ENCODE peak calls at places on chromosome 16, in six cellular contexts. P is neuronal stem cell, I is mesenchymal stem cell, H is IMR-90, R is H9, G is H1. L is an unnamed sample. For H3K4me1, the result is how much of the 10 kb centered on the place peaks cover.

GRCh38 chr16:64196444-64196843 is 925.4 kb downstream of the CDH11 start:
- DNase-seq in I (peak), R (no peak), G (no peak), P (no peak), H (peak), L (no peak)

GRCh38 chr16:75497558-75497957 is 2.3 kb upstream of the CHST6 start:
- DNase-seq in P (no peak), G (no peak), I (no peak), H (no peak), R (no peak), L (no peak)

GRCh38 chr16:10598157-10598556 is 17.8 kb upstream of the EMP2 start:
- DNase-seq in H (no peak), P (no peak), R (no peak), G (no peak), I (no peak), L (no peak)

GRCh38 chr16:64380751-64381150 is 741.1 kb downstream of the CDH11 start:
- DNase-seq in H (no peak), I (no peak), G (no peak), R (peak), P (no peak), L (peak)

GRCh38 chr16:78444-79145 is 570 bp downstream of the MPG start:
- DNase-seq in P (no peak), H (peak), R (no peak), G (no peak), I (peak), L (no peak)

GRCh38 chr16:89155184-89155679 is 16.3 kb upstream of the CDH15 start:
- DNase-seq in R (no peak), P (no peak), H (peak), G (no peak), I (peak), L (no peak)

GRCh38 chr16:11133344-11133921 is 122.6 kb downstream of the SOCS1 start:
- DNase-seq in H (peak), R (peak), G (no peak), I (peak), P (no peak), L (peak)

GRCh38 chr16:66525396-66526180 is 24.3 kb downstream of the TK2 start:
- DNase-seq in R (no peak), P (no peak), G (no peak), I (peak), H (no peak), L (no peak)

GRCh38 chr16:17921357-17921978 is 415.1 kb downstream of the NPIPA8 start:
- DNase-seq in H (no peak), G (peak), I (no peak), R (peak), P (no peak), L (peak)

GRCh38 chr16:50841081-50841886 is 99.4 kb downstream of the CYLD start:
- DNase-seq in P (no peak), H (no peak), R (peak), G (peak), I (no peak), L (peak)

GRCh38 chr16:17431904-17432625 is 38.7 kb downstream of the XYLT1 start:
- DNase-seq in H (no peak), R (no peak), I (no peak), G (no peak), P (no peak), L (no peak)

GRCh38 chr16:23608194-23608593 is 12.1 kb upstream of the NDUFAB1 start:
- DNase-seq in P (no peak), G (no peak), H (peak), I (peak), R (no peak), L (no peak)

GRCh38 chr16:89720520-89720858 is 209 bp downstream of the VPS9D1 start:
- DNase-seq in R (peak), G (peak), H (no peak), I (peak), P (peak), L (peak)

GRCh38 chr16:50611332-50611934 is 63.2 kb downstream of the NKD1 start:
- DNase-seq in P (no peak), H (peak), R (no peak), G (no peak), I (peak), L (peak)

GRCh38 chr16:66547101-66547989 is 2.6 kb downstream of the TK2 start:
- DNase-seq in H (no peak), I (no peak), G (no peak), R (no peak), P (no peak), L (no peak)

GRCh38 chr16:89334461-89334860 is 117.0 kb downstream of the ZNF778 start:
- DNase-seq in G (no peak), H (no peak), R (no peak), P (no peak), I (no peak), L (no peak)

GRCh38 chr16:30802971-30803370 is 16.0 kb upstream of the ZNF629 start:
- DNase-seq in P (no peak), G (no peak), I (no peak), R (no peak), H (no peak), L (no peak)

GRCh38 chr16:84080378-84080777 is 36.4 kb downstream of the MBTPS1 start:
- DNase-seq in G (no peak), I (no peak), R (no peak), H (no peak), P (no peak), L (no peak)

GRCh38 chr16:89170346-89171215 is 967 bp upstream of the CDH15 start:
- DNase-seq in G (peak), P (no peak), I (no peak), H (no peak), R (peak), L (peak)

GRCh38 chr16:7398536-7398935 is 65.9 kb downstream of the RBFOX1 start:
- DNase-seq in G (no peak), I (no peak), R (no peak), H (no peak), P (no peak), L (no peak)

GRCh38 chr16:4200000-4200780 is 41.7 kb downstream of the SRL start:
- DNase-seq in G (peak), P (peak), I (peak), R (peak), H (peak), L (peak)

GRCh38 chr16:75532791-75533190 is 3.1 kb downstream of the CHST5 start:
- DNase-seq in H (no peak), G (no peak), I (no peak), R (no peak), P (no peak), L (no peak)

GRCh38 chr16:19822534-19822933 is 62.1 kb downstream of the GPRC5B start:
- DNase-seq in H (peak), P (no peak), G (no peak), I (peak), R (no peak), L (no peak)

GRCh38 chr16:57133911-57134310 is 41.5 kb downstream of the CPNE2 start:
- DNase-seq in R (no peak), G (no peak), P (no peak), H (no peak), I (no peak), L (no peak)

GRCh38 chr16:23182206-23182674 is 305 bp upstream of the SCNN1G start:
- DNase-seq in H (peak), G (peak), I (peak), R (peak), P (peak), L (peak)

DNA sequence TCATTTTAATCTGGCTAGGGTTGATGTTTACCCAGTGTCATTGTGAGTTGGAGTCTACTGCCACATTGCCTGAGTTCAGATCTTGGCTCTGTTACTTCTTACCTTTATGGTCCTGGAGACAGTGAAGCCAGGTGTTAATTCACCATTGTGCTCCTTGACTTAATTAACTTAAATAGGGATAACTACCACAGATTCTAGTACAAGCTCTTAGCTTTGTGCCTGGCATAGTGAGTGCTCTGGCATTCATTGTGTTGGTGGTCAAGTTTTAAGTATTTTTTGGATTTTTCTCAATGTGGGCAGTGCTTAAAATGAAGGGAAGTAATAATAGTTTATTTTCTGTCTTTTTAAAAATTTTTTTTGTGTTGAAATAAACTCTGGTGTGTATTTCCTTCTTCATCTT is 4.6 kb downstream of the HAPSTR1 start:
- DNase-seq in R (no peak), H (no peak), I (no peak), G (no peak), P (no peak), L (no peak)
- H3K4me1 ChIP-seq in R (under half), H (under half), I (under half), G (under half), P (under half), L (under half)

GRCh38 chr16:13956635-13957196 is 36.8 kb downstream of the ERCC4 start:
- DNase-seq in I (no peak), H (no peak), G (no peak), R (no peak), P (no peak), L (no peak)
- H3K27ac ChIP-seq in I (peak), H (peak), G (no peak), R (no peak), P (no peak), L (no peak)

GRCh38 chr16:86931410-86931941 is 353.1 kb downstream of the FOXL1 start:
- DNase-seq in I (peak), P (no peak), H (peak), G (no peak), R (no peak), L (peak)
- H2BK15ac ChIP-seq in I (no peak), P (peak), H (peak), G (no peak), R (no peak), L (no peak)

DNA sequence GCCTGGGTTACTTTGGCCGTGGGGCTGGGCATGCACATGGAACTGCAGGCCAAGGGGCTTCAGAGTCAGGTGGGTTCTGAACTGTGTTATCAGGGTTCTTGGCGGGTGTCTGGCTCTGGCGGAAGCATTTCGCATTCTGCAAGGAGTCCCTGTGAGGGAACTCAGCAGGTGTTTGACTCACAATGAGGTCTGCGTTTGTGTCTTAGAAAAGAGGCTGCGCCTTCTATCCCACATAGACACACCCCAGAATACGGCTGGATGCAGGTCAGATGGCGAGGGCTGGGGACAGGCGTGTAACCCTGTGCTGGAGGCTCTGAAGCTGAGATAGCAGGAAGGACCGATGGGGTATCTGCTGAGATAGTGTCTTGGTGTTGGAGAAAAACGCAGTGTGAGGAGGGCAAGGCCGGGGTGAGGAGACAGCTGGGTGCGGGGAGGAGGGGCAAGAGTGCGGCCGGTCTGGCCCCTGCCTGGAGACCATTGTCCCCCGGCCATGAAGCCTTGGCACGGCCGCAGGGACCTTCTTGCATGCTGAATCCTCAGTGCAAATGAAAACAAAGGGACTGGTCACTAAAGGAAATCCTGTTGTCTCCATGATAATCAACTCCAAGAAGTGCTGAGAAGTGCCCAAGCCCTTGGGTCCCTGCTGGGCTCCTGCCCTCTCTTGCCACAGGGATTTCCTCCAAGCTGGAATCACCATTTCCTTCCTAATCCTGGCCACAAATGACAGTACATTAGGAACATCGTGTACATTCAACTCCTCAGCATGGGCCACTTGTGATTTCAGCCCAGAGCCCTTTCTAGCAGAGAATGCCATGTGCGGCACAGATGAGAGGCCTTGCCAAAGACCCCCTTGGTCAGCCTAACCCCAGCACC is 22.8 kb upstream of the MTSS2 start:
- DNase-seq in H (no peak), I (no peak), G (no peak), R (no peak), P (no peak), L (peak)
- H3K4me1 ChIP-seq in H (under half), I (under half), G (under half), R (under half), P (under half), L (under half)